ENCODE peak calls at places on chromosomes 7 and 10, in five cellular contexts. Y, L, D, H and S are unnamed samples.

GRCh38 chr7:5351508-5352265 is 68.9 kb downstream of the SLC29A4 start:
- DNase-seq in Y (peak), L (no peak), D (no peak), H (no peak), S (no peak)

GRCh38 chr7:134255814-134256213 is 60.9 kb downstream of the SLC35B4 start:
- DNase-seq in Y (peak), L (no peak), D (no peak), H (no peak), S (no peak)

GRCh38 chr10:69180525-69181204 is 631 bp downstream of the SUPV3L1 start:
- DNase-seq in Y (peak), L (peak), D (peak), H (no peak), S (peak)

GRCh38 chr7:74372511-74373111 is 81.1 kb upstream of the GTF2IRD1 start:
- DNase-seq in Y (peak), L (no peak), D (peak), H (peak), S (no peak)

GRCh38 chr10:66795871-66796270 is 130.0 kb upstream of the LRRTM3 start:
- DNase-seq in Y (no peak), L (no peak), D (no peak), H (no peak), S (no peak)

GRCh38 chr10:11091517-11092102 is 73.9 kb downstream of the CELF2 start:
- DNase-seq in Y (no peak), L (no peak), D (no peak), H (no peak), S (no peak)

GRCh38 chr7:65448824-65449504 is 75.3 kb downstream of the ZNF92 start:
- DNase-seq in Y (peak), L (no peak), D (peak), H (no peak), S (peak)

GRCh38 chr7:41955475-41956243 is 252.8 kb upstream of the INHBA start:
- DNase-seq in Y (peak), L (peak), D (peak), H (peak), S (peak)

GRCh38 chr7:92158660-92159575 is 20.0 kb downstream of the LRRD1 start:
- DNase-seq in Y (peak), L (no peak), D (peak), H (no peak), S (peak)

GRCh38 chr10:63744060-63744941 is 223.1 kb downstream of the REEP3 start:
- DNase-seq in Y (peak), L (no peak), D (peak), H (no peak), S (no peak)

GRCh38 chr7:371119-371778 is 81.3 kb downstream of the FOXL3 start:
- DNase-seq in Y (no peak), L (peak), D (no peak), H (peak), S (no peak)

GRCh38 chr7:29564455-29565185 is 985 bp downstream of the PRR15 start:
- DNase-seq in Y (peak), L (peak), D (peak), H (peak), S (peak)

GRCh38 chr10:115432188-115432819 is 339.1 kb downstream of the ATRNL1 start:
- DNase-seq in Y (peak), L (no peak), D (peak), H (no peak), S (peak)

GRCh38 chr10:30359373-30360206 is 10.5 kb upstream of the MTPAP start:
- DNase-seq in Y (peak), L (peak), D (peak), H (no peak), S (peak)

GRCh38 chr10:67606572-67606971 is 89.4 kb downstream of the CTNNA3 start:
- DNase-seq in Y (peak), L (no peak), D (peak), H (no peak), S (peak)

GRCh38 chr10:63267414-63268138 is 134.4 kb downstream of the NRBF2 start:
- DNase-seq in Y (peak), L (no peak), D (peak), H (no peak), S (peak)

GRCh38 chr10:50992972-50993766 is 81.1 kb upstream of the PRKG1 start:
- DNase-seq in Y (peak), L (peak), D (peak), H (no peak), S (no peak)

GRCh38 chr7:136183981-136184380 is 206.8 kb upstream of the MTPN start:
- DNase-seq in Y (no peak), L (no peak), D (peak), H (no peak), S (no peak)

GRCh38 chr7:40437498-40437897 is 302.7 kb downstream of the SUGCT start:
- DNase-seq in Y (peak), L (no peak), D (peak), H (no peak), S (peak)

GRCh38 chr7:117808273-117808868 is 64.9 kb downstream of the CTTNBP2 start:
- DNase-seq in Y (peak), L (no peak), D (no peak), H (no peak), S (peak)

GRCh38 chr10:5142199-5142598 is 42.8 kb downstream of the AKR1C8 start:
- DNase-seq in Y (no peak), L (no peak), D (no peak), H (no peak), S (no peak)

GRCh38 chr10:103145046-103145445 is 48.0 kb downstream of the NT5C2 start:
- DNase-seq in Y (no peak), L (no peak), D (peak), H (no peak), S (no peak)

GRCh38 chr7:40644454-40645188 is 509.8 kb downstream of the SUGCT start:
- DNase-seq in Y (no peak), L (no peak), D (no peak), H (no peak), S (no peak)

GRCh38 chr10:103578782-103579382 is 85.4 kb downstream of the NEURL1 start:
- DNase-seq in Y (no peak), L (no peak), D (no peak), H (peak), S (no peak)

DNA sequence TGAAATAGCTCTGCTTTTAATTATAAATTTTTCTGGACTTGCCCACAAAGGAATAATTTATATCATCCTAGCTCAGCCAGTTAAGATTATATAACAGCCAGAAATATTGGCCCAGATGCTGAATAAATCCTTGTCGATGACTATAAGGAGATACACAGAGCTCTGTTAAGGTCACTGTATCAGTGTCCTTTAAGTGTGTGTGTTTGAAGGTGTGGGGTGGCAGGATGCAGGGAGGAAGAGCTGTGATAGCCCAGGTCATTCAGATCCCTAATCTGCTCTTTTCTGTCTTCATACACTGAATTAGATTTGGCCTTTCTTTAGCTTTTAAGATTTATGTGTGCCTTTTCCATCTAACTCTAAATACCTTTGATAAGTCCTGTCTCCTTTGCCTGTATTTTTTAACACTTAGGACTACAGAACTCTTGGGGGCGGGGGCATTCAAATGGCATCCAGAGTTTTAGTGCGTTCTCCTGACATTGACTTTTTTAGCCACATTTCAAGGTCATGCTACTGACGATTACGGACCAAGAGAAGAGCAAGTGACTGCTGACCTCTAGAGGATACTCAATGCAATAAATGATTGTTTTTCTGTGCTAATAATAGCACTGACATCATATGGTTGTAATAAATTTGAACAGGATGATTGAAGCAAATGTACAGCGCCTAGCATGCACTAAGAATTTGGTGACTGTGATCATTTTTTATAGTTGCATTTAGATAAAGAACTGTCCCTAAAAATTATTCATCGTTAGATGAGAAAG is 172.3 kb downstream of the CACNB2 start:
- DNase-seq in Y (peak), L (peak), D (peak), H (no peak), S (peak)
- H3K4me3 ChIP-seq in Y (no peak), L (no peak), D (no peak), H (peak), S (no peak)

GRCh38 chr7:71131256-71131752 is 640 bp upstream of the GALNT17 start:
- DNase-seq in Y (no peak), L (peak), D (no peak), H (no peak), S (no peak)
- TF ChIP-seq CTCF in Y (no peak), L (peak), D (no peak), H (peak), S (no peak)

DNA sequence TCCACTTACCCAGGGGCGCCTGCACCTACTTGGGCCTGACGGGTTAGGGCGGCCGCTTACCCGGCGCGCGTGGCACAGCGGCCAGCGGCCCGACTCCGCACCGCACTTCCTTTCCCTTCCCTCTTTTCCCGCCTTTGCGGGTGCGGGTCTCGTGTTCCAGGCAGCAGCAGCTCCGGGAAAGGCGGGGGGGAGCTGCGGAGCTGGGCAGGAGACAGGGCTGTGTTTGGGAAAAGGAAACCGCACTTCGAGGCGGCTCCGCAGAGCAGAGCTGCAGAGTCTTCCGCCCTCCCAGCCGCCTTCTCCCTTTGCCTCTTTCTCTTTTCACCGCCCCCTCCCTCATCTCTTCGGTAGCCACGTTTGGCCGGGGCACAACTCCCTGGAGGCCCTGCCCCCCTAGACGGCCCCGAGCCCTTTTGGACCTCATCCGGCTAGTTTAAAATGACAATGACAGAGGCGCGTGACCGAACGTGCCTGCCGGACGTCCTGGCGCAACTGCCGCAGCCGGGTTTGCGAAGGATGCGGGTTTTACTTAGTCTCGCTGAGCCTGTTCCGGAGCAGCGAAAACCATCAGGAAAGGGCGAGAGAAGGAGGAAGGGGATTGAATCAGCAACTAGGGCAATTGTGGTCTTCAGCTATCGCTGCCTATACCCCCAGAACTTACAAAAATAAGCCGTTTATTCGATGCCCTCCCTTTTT is 7.9 kb upstream of the PAX2 start:
- DNase-seq in Y (no peak), L (no peak), D (no peak), H (no peak), S (no peak)
- H3K4me3 ChIP-seq in Y (no peak), L (peak), D (peak), H (peak), S (no peak)

DNA sequence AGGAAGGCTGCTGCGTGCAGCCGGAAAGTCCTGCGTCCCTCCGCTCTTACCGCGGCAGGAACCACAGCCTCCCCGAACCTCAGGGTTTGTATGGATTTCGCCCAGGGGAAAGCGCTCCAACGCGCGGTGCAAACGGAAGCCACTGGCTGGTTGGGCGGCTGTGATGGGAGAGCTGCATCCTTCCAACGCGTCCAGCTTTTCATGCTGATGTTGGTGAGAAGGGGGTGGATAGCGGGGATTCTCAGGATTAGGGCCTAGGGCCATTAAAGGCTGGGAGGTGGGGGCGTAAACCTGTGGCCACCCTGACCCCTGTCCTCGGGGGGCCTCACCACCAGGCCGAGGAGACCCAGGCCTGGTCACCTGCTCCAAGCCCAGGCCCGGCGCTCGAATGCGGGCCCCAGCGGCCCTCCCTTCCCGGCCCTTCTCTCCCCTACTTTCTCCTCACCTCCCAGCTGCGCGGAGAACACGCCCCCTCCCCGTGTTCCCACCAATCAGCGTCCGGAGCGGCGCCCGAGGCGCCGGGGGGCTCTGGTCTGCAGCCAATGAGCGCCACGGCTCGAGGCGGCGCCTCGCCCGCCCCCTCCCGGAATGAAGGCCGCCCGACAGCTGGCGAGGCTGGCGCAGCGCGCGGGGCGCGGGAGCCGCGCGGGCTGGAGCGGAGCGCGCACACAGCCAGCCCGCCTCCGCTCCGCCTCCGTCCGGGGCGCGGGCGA is 458 bp upstream of the NANOS1 start:
- DNase-seq in Y (peak), L (peak), D (peak), H (peak), S (peak)
- TF ChIP-seq CTCF in Y (no peak), L (peak), D (peak), H (peak), S (no peak)

GRCh38 chr7:151738925-151739324 is 138.0 kb downstream of the PRKAG2 start:
- DNase-seq in Y (no peak), L (no peak), D (no peak), H (no peak), S (no peak)

GRCh38 chr7:151735186-151735853 is 141.6 kb downstream of the PRKAG2 start:
- DNase-seq in Y (no peak), L (no peak), D (no peak), H (no peak), S (no peak)

GRCh38 chr7:151732834-151733585 is 143.9 kb downstream of the PRKAG2 start:
- DNase-seq in Y (no peak), L (no peak), D (no peak), H (no peak), S (peak)

GRCh38 chr7:151736403-151736909 is 140.5 kb downstream of the PRKAG2 start:
- DNase-seq in Y (peak), L (peak), D (peak), H (peak), S (peak)

GRCh38 chr7:151735854-151736402 is 141.0 kb downstream of the PRKAG2 start:
- DNase-seq in Y (no peak), L (no peak), D (no peak), H (peak), S (no peak)
- H3K4me3 ChIP-seq in Y (peak), L (peak), D (peak), H (peak), S (no peak)

GRCh38 chr10:133608855-133609254 is 17.7 kb downstream of the FRG2B start:
- DNase-seq in Y (peak), L (no peak), D (peak), H (no peak), S (peak)
- TF ChIP-seq CTCF in Y (peak), L (peak), D (peak), H (peak), S (no peak)